ENCODE peak calls at places on chromosomes 13 and 19, in five cellular contexts. G is effector memory CD4-positive, alpha-beta T cell; C is left lung; O is CD8-positive, alpha-beta T cell; I is IMR-90. L is an unnamed sample.
A peak's percentile ranks its signal among the peaks of the same experiment; 100 is the strongest.

GRCh38 chr19:29606420-29606747 is 301 bp downstream of the POP4 start:
- DNase-seq in C (no peak), I (no peak), G (no peak), O (no peak), L (no peak)

GRCh38 chr19:19054315-19054938 is 9.4 kb upstream of the SLC25A42 start:
- DNase-seq in O (no peak), C (peak; percentile 54), I (no peak), G (no peak), L (no peak)

GRCh38 chr13:37701972-37702371 is 103.4 kb upstream of the POSTN start:
- DNase-seq in G (no peak), C (no peak), I (peak; percentile 99), O (no peak), L (no peak)

GRCh38 chr19:35261356-35262100 is 7.2 kb upstream of the USF2 start:
- DNase-seq in I (no peak), O (no peak), G (no peak), C (peak; percentile 50), L (no peak)

GRCh38 chr19:41376241-41376997 is at the start of gene TMEM91:
- DNase-seq in I (no peak), O (no peak), G (no peak), C (peak; percentile 89), L (no peak)

GRCh38 chr13:70714993-70715392 is 606.7 kb upstream of the KLHL1 start:
- DNase-seq in C (no peak), G (no peak), O (no peak), I (no peak), L (no peak)

GRCh38 chr19:18699403-18700054 is 16.0 kb downstream of the CRTC1 start:
- DNase-seq in G (no peak), I (no peak), C (no peak), O (no peak), L (no peak)

GRCh38 chr13:97005631-97006262 is 11.5 kb upstream of the OXGR1 start:
- DNase-seq in G (no peak), C (no peak), O (no peak), I (peak; percentile 76), L (no peak)

GRCh38 chr13:43300817-43301216 is 277.4 kb downstream of the DNAJC15 start:
- DNase-seq in C (no peak), G (no peak), O (no peak), I (peak; percentile 27), L (no peak)

GRCh38 chr13:101398191-101398590 is 18.1 kb downstream of the NALCN start:
- DNase-seq in C (no peak), O (no peak), G (no peak), I (peak; percentile 81), L (no peak)

GRCh38 chr19:10749435-10750384 is 31.8 kb downstream of the DNM2 start:
- DNase-seq in C (no peak), G (no peak), O (no peak), I (no peak), L (no peak)

DNA sequence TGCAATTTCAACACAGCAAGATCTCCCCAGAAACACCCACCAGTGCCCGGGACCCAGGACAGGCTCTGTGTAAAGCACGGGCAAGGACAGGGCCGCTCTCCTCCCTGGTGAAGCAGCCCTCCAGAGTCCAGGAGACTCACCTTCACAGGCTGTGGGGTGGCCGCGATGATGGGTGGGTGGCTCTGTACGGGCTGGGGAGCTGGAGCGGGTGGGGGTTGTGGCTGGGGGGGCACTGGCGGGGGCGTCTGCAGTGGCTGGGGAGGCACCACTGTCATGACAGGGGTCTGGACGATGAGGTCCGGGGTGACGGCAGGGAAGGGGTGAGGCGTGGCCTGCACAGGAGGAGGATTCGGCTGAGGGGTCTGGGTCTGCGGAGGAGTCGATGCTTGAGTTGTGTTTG is 33.0 kb upstream of the EPHX3 start:
- DNase-seq in O (no peak), I (no peak), C (peak; percentile 47), G (no peak), L (no peak)
- H3K4me1 ChIP-seq in O (no peaks in the 10 kb centered on the region), I (peaks cover 31% of the 10 kb centered on the region), C (peaks cover 53% of the 10 kb centered on the region), G (no peaks in the 10 kb centered on the region), L (peaks cover 28% of the 10 kb centered on the region)

GRCh38 chr19:57527136-57527881 is at the start of gene ZNF549:
- DNase-seq in C (peak; percentile 90), I (peak; percentile 93), O (peak; percentile 86), G (peak; percentile 81), L (peak; percentile 80)
- H3K27ac ChIP-seq in C (peak within 1 kb of the TSS; percentile 80), I (peak within 1 kb of the TSS; percentile 45), O (peak within 1 kb of the TSS; percentile 80), G (peak within 1 kb of the TSS; percentile 87), L (peak within 1 kb of the TSS; percentile 39)

DNA sequence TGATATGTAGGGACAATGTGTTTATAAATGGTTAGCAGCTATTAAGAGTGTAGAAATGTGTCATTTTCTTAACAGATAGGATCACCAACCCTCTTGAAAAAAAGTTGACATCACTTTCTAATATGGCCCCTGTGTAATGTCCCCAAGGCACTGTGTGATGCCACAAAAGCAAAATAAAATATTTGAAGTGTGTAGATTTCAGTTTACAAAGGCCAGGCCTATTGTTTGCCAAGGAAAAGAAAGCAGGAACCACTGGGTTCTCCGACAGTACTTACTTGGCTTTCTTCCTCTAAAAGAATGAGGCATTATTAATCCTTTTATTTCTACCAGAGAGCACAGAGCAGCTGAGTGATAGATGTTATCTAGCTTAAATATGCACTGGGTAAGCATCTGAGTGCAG is 10.5 kb upstream of the GJA3 start:
- DNase-seq in O (no peak), C (no peak), I (no peak), G (no peak), L (no peak)
- H3K27me3 ChIP-seq in O (no peaks in the 10 kb centered on the region), C (no peaks in the 10 kb centered on the region), I (peaks cover 8% of the 10 kb centered on the region), G (peaks cover 1% of the 10 kb centered on the region), L (no peaks in the 10 kb centered on the region)

GRCh38 chr19:44636439-44637389 is 7.0 kb upstream of the PVR start:
- DNase-seq in O (no peak), I (no peak), G (no peak), C (no peak), L (no peak)
- H3K4me1 ChIP-seq in O (no peaks in the 10 kb centered on the region), I (peaks cover 14% of the 10 kb centered on the region), G (no peaks in the 10 kb centered on the region), C (peaks cover 25% of the 10 kb centered on the region), L (peaks cover 36% of the 10 kb centered on the region)

GRCh38 chr13:75372517-75372916 is 109.5 kb downstream of the TBC1D4 start:
- DNase-seq in O (no peak), C (no peak), G (no peak), I (peak; percentile 62), L (no peak)
- H3K27ac ChIP-seq in O (no peak overlapping the region), C (no peak overlapping the region), G (no peak overlapping the region), I (no peak overlapping the region), L (no peak overlapping the region)

GRCh38 chr19:51026554-51026831 is at the start of gene KLK11:
- DNase-seq in O (no peak), I (no peak), C (peak; percentile 80), G (no peak), L (no peak)
- H3K27me3 ChIP-seq in O (peaks cover 5% of the 10 kb centered on the region), I (no peaks in the 10 kb centered on the region), C (peaks cover 4% of the 10 kb centered on the region), G (peaks cover 2% of the 10 kb centered on the region), L (peaks cover 18% of the 10 kb centered on the region)